ENCODE peak calls at places on chromosome 18, in eight cellular contexts. One of them, this sample, is unnamed. For H3K36me3, the result is how much of the 10 kb centered on the place peaks cover.

GRCh38 chr18:77129150-77129551 is 3.4 kb downstream of the MBP start:
- DNase-seq in tibial artery: peak
- DNase-seq in pancreas: no peak
- DNase-seq in thyroid gland: peak
- DNase-seq in astrocyte: peak
- DNase-seq in CD8-positive, alpha-beta T cell: no peak
- DNase-seq in uterus: peak
- DNase-seq in right lobe of liver: no peak
- DNase-seq in this sample: peak

GRCh38 chr18:62721837-62722795 is 6.8 kb downstream of the PHLPP1 start:
- DNase-seq in tibial artery: no peak
- DNase-seq in pancreas: no peak
- DNase-seq in thyroid gland: no peak
- DNase-seq in astrocyte: no peak
- DNase-seq in CD8-positive, alpha-beta T cell: no peak
- DNase-seq in uterus: no peak
- DNase-seq in right lobe of liver: no peak
- DNase-seq in this sample: no peak

GRCh38 chr18:73617981-73618380 is 529.7 kb downstream of the FBXO15 start:
- DNase-seq in tibial artery: no peak
- DNase-seq in pancreas: no peak
- DNase-seq in thyroid gland: no peak
- DNase-seq in astrocyte: no peak
- DNase-seq in CD8-positive, alpha-beta T cell: no peak
- DNase-seq in uterus: no peak
- DNase-seq in right lobe of liver: no peak
- DNase-seq in this sample: no peak

GRCh38 chr18:36188912-36189311 is 1.6 kb downstream of the MOCOS start:
- DNase-seq in tibial artery: no peak
- DNase-seq in pancreas: no peak
- DNase-seq in thyroid gland: no peak
- DNase-seq in astrocyte: no peak
- DNase-seq in CD8-positive, alpha-beta T cell: no peak
- DNase-seq in uterus: no peak
- DNase-seq in right lobe of liver: no peak
- DNase-seq in this sample: no peak

GRCh38 chr18:36608107-36608506 is 220.7 kb downstream of the TPGS2 start:
- DNase-seq in tibial artery: no peak
- DNase-seq in pancreas: no peak
- DNase-seq in thyroid gland: no peak
- DNase-seq in astrocyte: no peak
- DNase-seq in CD8-positive, alpha-beta T cell: no peak
- DNase-seq in uterus: no peak
- DNase-seq in right lobe of liver: no peak
- DNase-seq in this sample: no peak

GRCh38 chr18:6333981-6334380 is 80.7 kb downstream of the L3MBTL4 start:
- DNase-seq in tibial artery: no peak
- DNase-seq in pancreas: no peak
- DNase-seq in thyroid gland: no peak
- DNase-seq in astrocyte: no peak
- DNase-seq in CD8-positive, alpha-beta T cell: no peak
- DNase-seq in uterus: no peak
- DNase-seq in right lobe of liver: no peak
- DNase-seq in this sample: no peak

GRCh38 chr18:69843047-69843446 is 104.6 kb downstream of the CD226 start:
- DNase-seq in tibial artery: no peak
- DNase-seq in pancreas: no peak
- DNase-seq in thyroid gland: no peak
- DNase-seq in astrocyte: no peak
- DNase-seq in CD8-positive, alpha-beta T cell: no peak
- DNase-seq in uterus: no peak
- DNase-seq in right lobe of liver: no peak
- DNase-seq in this sample: no peak

GRCh38 chr18:59549797-59550516 is 147.3 kb downstream of the CCBE1 start:
- DNase-seq in tibial artery: no peak
- DNase-seq in pancreas: no peak
- DNase-seq in thyroid gland: peak
- DNase-seq in astrocyte: no peak
- DNase-seq in CD8-positive, alpha-beta T cell: no peak
- DNase-seq in uterus: no peak
- DNase-seq in right lobe of liver: no peak
- DNase-seq in this sample: no peak

GRCh38 chr18:10329116-10329515 is 125.3 kb upstream of the APCDD1 start:
- DNase-seq in tibial artery: no peak
- DNase-seq in pancreas: no peak
- DNase-seq in thyroid gland: no peak
- DNase-seq in astrocyte: peak
- DNase-seq in CD8-positive, alpha-beta T cell: no peak
- DNase-seq in uterus: no peak
- DNase-seq in right lobe of liver: no peak
- DNase-seq in this sample: no peak

GRCh38 chr18:43543236-43543635 is 265.9 kb upstream of the SYT4 start:
- DNase-seq in tibial artery: no peak
- DNase-seq in pancreas: no peak
- DNase-seq in thyroid gland: no peak
- DNase-seq in astrocyte: no peak
- DNase-seq in CD8-positive, alpha-beta T cell: no peak
- DNase-seq in uterus: no peak
- DNase-seq in right lobe of liver: no peak
- DNase-seq in this sample: no peak

GRCh38 chr18:61541673-61542072 is 208.4 kb downstream of the CDH20 start:
- DNase-seq in tibial artery: no peak
- DNase-seq in pancreas: no peak
- DNase-seq in thyroid gland: no peak
- DNase-seq in astrocyte: no peak
- DNase-seq in CD8-positive, alpha-beta T cell: no peak
- DNase-seq in uterus: no peak
- DNase-seq in right lobe of liver: no peak
- DNase-seq in this sample: no peak

GRCh38 chr18:35524236-35524635 is 26.5 kb upstream of the INO80C start:
- DNase-seq in tibial artery: peak
- DNase-seq in pancreas: peak
- DNase-seq in thyroid gland: peak
- DNase-seq in astrocyte: no peak
- DNase-seq in CD8-positive, alpha-beta T cell: no peak
- DNase-seq in uterus: no peak
- DNase-seq in right lobe of liver: no peak
- DNase-seq in this sample: no peak

GRCh38 chr18:36808681-36809080 is 20.1 kb downstream of the TPGS2 start:
- DNase-seq in tibial artery: no peak
- DNase-seq in pancreas: no peak
- DNase-seq in thyroid gland: no peak
- DNase-seq in astrocyte: peak
- DNase-seq in CD8-positive, alpha-beta T cell: no peak
- DNase-seq in uterus: no peak
- DNase-seq in right lobe of liver: no peak
- DNase-seq in this sample: no peak

GRCh38 chr18:44356566-44357157 is 324.0 kb upstream of the SETBP1 start:
- DNase-seq in tibial artery: no peak
- DNase-seq in pancreas: no peak
- DNase-seq in thyroid gland: no peak
- DNase-seq in astrocyte: no peak
- DNase-seq in CD8-positive, alpha-beta T cell: no peak
- DNase-seq in uterus: no peak
- DNase-seq in right lobe of liver: no peak
- DNase-seq in this sample: no peak

GRCh38 chr18:60676807-60677206 is 304.2 kb upstream of the MC4R start:
- DNase-seq in tibial artery: no peak
- DNase-seq in pancreas: no peak
- DNase-seq in thyroid gland: no peak
- DNase-seq in astrocyte: no peak
- DNase-seq in CD8-positive, alpha-beta T cell: no peak
- DNase-seq in uterus: no peak
- DNase-seq in right lobe of liver: no peak
- DNase-seq in this sample: no peak

GRCh38 chr18:47929681-47930085 is 776 bp downstream of the SMAD2 start:
- DNase-seq in tibial artery: peak
- DNase-seq in pancreas: no peak
- DNase-seq in thyroid gland: no peak
- DNase-seq in astrocyte: no peak
- DNase-seq in CD8-positive, alpha-beta T cell: no peak
- DNase-seq in uterus: no peak
- DNase-seq in right lobe of liver: no peak
- DNase-seq in this sample: no peak

GRCh38 chr18:24937624-24938285 is 414.2 kb downstream of the ZNF521 start:
- DNase-seq in tibial artery: no peak
- DNase-seq in pancreas: no peak
- DNase-seq in thyroid gland: no peak
- DNase-seq in astrocyte: no peak
- DNase-seq in CD8-positive, alpha-beta T cell: no peak
- DNase-seq in uterus: peak
- DNase-seq in right lobe of liver: no peak
- DNase-seq in this sample: no peak

GRCh38 chr18:63336366-63337099 is 17.0 kb upstream of the BCL2 start:
- DNase-seq in tibial artery: no peak
- DNase-seq in pancreas: no peak
- DNase-seq in thyroid gland: no peak
- DNase-seq in astrocyte: peak
- DNase-seq in CD8-positive, alpha-beta T cell: no peak
- DNase-seq in uterus: no peak
- DNase-seq in right lobe of liver: no peak
- DNase-seq in this sample: peak

GRCh38 chr18:31227497-31228229 is 65.0 kb upstream of the DSC1 start:
- DNase-seq in tibial artery: no peak
- DNase-seq in pancreas: no peak
- DNase-seq in thyroid gland: no peak
- DNase-seq in astrocyte: peak
- DNase-seq in CD8-positive, alpha-beta T cell: no peak
- DNase-seq in uterus: no peak
- DNase-seq in right lobe of liver: no peak
- DNase-seq in this sample: no peak
- H3K4me3 ChIP-seq in tibial artery: no peak
- H3K4me3 ChIP-seq in pancreas: no peak
- H3K4me3 ChIP-seq in thyroid gland: no peak
- H3K4me3 ChIP-seq in astrocyte: no peak
- H3K4me3 ChIP-seq in CD8-positive, alpha-beta T cell: no peak
- H3K4me3 ChIP-seq in uterus: no peak
- H3K4me3 ChIP-seq in right lobe of liver: peak
- H3K4me3 ChIP-seq in this sample: no peak

GRCh38 chr18:45860492-45860891 is 35.0 kb downstream of the SIGLEC15 start:
- DNase-seq in tibial artery: no peak
- DNase-seq in pancreas: no peak
- DNase-seq in thyroid gland: no peak
- DNase-seq in astrocyte: no peak
- DNase-seq in CD8-positive, alpha-beta T cell: no peak
- DNase-seq in uterus: no peak
- DNase-seq in right lobe of liver: no peak
- DNase-seq in this sample: no peak
- H3K36me3 ChIP-seq in tibial artery: half or more
- H3K36me3 ChIP-seq in pancreas: half or more
- H3K36me3 ChIP-seq in thyroid gland: half or more
- H3K36me3 ChIP-seq in astrocyte: half or more
- H3K36me3 ChIP-seq in CD8-positive, alpha-beta T cell: under half
- H3K36me3 ChIP-seq in uterus: under half
- H3K36me3 ChIP-seq in right lobe of liver: under half
- H3K36me3 ChIP-seq in this sample: under half

DNA sequence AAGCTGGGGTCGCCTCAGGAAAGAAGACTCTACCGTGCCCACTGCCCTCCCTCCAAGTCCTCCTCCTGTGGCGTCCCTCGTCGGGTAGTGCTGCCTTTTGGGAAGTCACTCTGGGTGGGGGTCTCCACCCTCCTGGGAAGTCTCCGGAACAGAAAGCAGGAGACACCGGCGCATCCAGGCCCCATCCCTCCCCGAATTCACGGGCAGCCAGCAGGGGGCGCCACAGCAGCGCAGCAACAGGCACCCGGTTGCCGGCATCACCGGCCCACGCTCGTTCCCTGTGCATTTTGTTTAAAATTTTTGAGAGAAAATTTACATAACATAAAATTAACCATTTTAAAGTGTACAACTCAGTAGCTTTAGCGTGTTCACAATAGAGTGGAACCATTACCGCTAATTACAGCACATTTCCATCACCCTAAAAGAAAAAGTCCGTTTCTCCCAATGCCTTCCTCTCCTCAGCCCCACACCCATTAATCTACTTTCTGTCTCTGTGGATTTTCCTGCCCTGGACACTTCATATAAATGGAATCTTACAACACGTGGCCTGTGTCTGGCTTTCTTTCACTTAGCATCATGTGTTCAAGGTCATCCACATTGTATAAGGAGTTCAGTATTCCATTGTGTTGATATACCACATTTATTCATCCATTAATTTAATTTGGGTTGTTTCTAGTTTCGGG is 62.3 kb downstream of the ADNP2 start:
- DNase-seq in tibial artery: no peak
- DNase-seq in pancreas: peak
- DNase-seq in thyroid gland: peak
- DNase-seq in astrocyte: peak
- DNase-seq in CD8-positive, alpha-beta T cell: peak
- DNase-seq in uterus: peak
- DNase-seq in right lobe of liver: peak
- DNase-seq in this sample: no peak
- TF ChIP-seq CTCF in tibial artery: peak
- TF ChIP-seq CTCF in pancreas: peak
- TF ChIP-seq CTCF in thyroid gland: peak
- TF ChIP-seq CTCF in astrocyte: peak
- TF ChIP-seq CTCF in CD8-positive, alpha-beta T cell: peak
- TF ChIP-seq CTCF in uterus: peak
- TF ChIP-seq CTCF in right lobe of liver: peak
- TF ChIP-seq CTCF in this sample: peak

GRCh38 chr18:21682276-21683051 is 22.1 kb downstream of the ABHD3 start:
- DNase-seq in tibial artery: no peak
- DNase-seq in pancreas: no peak
- DNase-seq in thyroid gland: peak
- DNase-seq in astrocyte: peak
- DNase-seq in CD8-positive, alpha-beta T cell: no peak
- DNase-seq in uterus: no peak
- DNase-seq in right lobe of liver: no peak
- DNase-seq in this sample: peak
- H3K4me3 ChIP-seq in tibial artery: peak
- H3K4me3 ChIP-seq in pancreas: no peak
- H3K4me3 ChIP-seq in thyroid gland: no peak
- H3K4me3 ChIP-seq in astrocyte: peak
- H3K4me3 ChIP-seq in CD8-positive, alpha-beta T cell: peak
- H3K4me3 ChIP-seq in uterus: peak
- H3K4me3 ChIP-seq in right lobe of liver: peak
- H3K4me3 ChIP-seq in this sample: peak

DNA sequence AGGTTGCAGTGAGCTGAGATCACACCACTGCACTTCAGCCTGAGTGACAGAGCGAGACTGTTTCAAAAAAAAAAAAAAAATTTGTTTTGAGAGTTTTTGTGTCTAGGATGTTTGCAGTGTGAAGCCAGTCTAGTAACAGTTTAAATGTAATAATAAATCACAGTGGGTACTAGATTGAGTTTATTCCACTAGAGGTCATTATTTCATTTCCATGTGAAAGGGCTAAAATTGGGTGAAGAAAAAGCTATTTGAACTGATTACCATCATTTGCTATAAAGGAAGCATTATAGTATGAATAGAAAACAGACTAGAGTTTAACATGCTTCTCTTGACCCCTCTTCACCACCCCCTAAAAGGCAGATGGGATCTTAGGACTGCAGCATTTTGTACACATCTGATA is 20.3 kb downstream of the SNRPD1 start:
- DNase-seq in tibial artery: no peak
- DNase-seq in pancreas: no peak
- DNase-seq in thyroid gland: no peak
- DNase-seq in astrocyte: no peak
- DNase-seq in CD8-positive, alpha-beta T cell: no peak
- DNase-seq in uterus: no peak
- DNase-seq in right lobe of liver: no peak
- DNase-seq in this sample: no peak
- H3K36me3 ChIP-seq in tibial artery: under half
- H3K36me3 ChIP-seq in pancreas: under half
- H3K36me3 ChIP-seq in thyroid gland: under half
- H3K36me3 ChIP-seq in astrocyte: under half
- H3K36me3 ChIP-seq in CD8-positive, alpha-beta T cell: under half
- H3K36me3 ChIP-seq in uterus: under half
- H3K36me3 ChIP-seq in right lobe of liver: under half
- H3K36me3 ChIP-seq in this sample: under half

This sample was measured in BJ.